ENCODE peak calls at places on chromosomes 12 and 14, in seven cellular contexts. W is IMR-90, A is H9, D is mesendoderm, N is trophoblast cell, G is H1, M is mesenchymal stem cell. Q is an unnamed sample.

GRCh38 chr12:48980389-48980952 is 2.3 kb downstream of the WNT1 start:
- DNase-seq in W (no peak), A (peak), D (peak), N (peak), G (no peak), M (no peak), Q (no peak)

GRCh38 chr14:85532981-85533820 is 3.3 kb downstream of the FLRT2 start:
- DNase-seq in W (peak), A (peak), D (peak), N (no peak), G (no peak), M (peak), Q (peak)

GRCh38 chr14:59085207-59085739 is 103.2 kb upstream of the DAAM1 start:
- DNase-seq in W (no peak), A (no peak), D (peak), N (no peak), G (no peak), M (no peak), Q (no peak)

GRCh38 chr12:105617141-105617540 is 286.6 kb downstream of the C12orf75 start:
- DNase-seq in W (no peak), A (no peak), D (no peak), N (no peak), G (no peak), M (peak), Q (no peak)

GRCh38 chr12:102573237-102573636 is 92.9 kb upstream of the IGF1 start:
- DNase-seq in W (no peak), A (no peak), D (no peak), N (no peak), G (no peak), M (peak), Q (no peak)

GRCh38 chr14:90804776-90805391 is 11.3 kb downstream of the TTC7B start:
- DNase-seq in W (no peak), A (no peak), D (no peak), N (no peak), G (no peak), M (no peak), Q (no peak)

GRCh38 chr14:74604896-74605295 is 7.1 kb downstream of the LTBP2 start:
- DNase-seq in W (peak), A (no peak), D (no peak), N (no peak), G (no peak), M (no peak), Q (no peak)

GRCh38 chr12:51186465-51186864 is 13.5 kb upstream of the TFCP2 start:
- DNase-seq in W (no peak), A (no peak), D (no peak), N (no peak), G (no peak), M (no peak), Q (no peak)

GRCh38 chr12:916240-916639 is 33.3 kb downstream of the RAD52 start:
- DNase-seq in W (no peak), A (peak), D (no peak), N (no peak), G (no peak), M (no peak), Q (no peak)

GRCh38 chr14:39268393-39268792 is 34.7 kb downstream of the MIA2 start:
- DNase-seq in W (peak), A (no peak), D (peak), N (no peak), G (no peak), M (peak), Q (no peak)

GRCh38 chr14:60964901-60965300 is 16.0 kb downstream of the TRMT5 start:
- DNase-seq in W (peak), A (no peak), D (no peak), N (no peak), G (no peak), M (peak), Q (no peak)

GRCh38 chr12:48198619-48198973 is 4.5 kb downstream of the OR10AD1 start:
- DNase-seq in W (no peak), A (peak), D (peak), N (peak), G (no peak), M (no peak), Q (no peak)

GRCh38 chr14:74438351-74438915 is 12.4 kb upstream of the SYNDIG1L start:
- DNase-seq in W (no peak), A (no peak), D (peak), N (peak), G (no peak), M (no peak), Q (no peak)

GRCh38 chr14:90281261-90281660 is 24.9 kb downstream of the PSMC1 start:
- DNase-seq in W (peak), A (no peak), D (no peak), N (peak), G (no peak), M (peak), Q (no peak)

GRCh38 chr14:64721391-64721791 is 17.2 kb downstream of the PLEKHG3 start:
- DNase-seq in W (peak), A (no peak), D (no peak), N (no peak), G (no peak), M (peak), Q (no peak)

GRCh38 chr12:114700392-114701103 is 16.6 kb upstream of the TBX3 start:
- DNase-seq in W (no peak), A (peak), D (peak), N (no peak), G (no peak), M (no peak), Q (no peak)

GRCh38 chr14:68203871-68204270 is 384.3 kb downstream of the RAD51B start:
- DNase-seq in W (no peak), A (no peak), D (no peak), N (no peak), G (no peak), M (no peak), Q (no peak)

GRCh38 chr12:13436182-13436581 is 239.7 kb downstream of the EMP1 start:
- DNase-seq in W (no peak), A (no peak), D (no peak), N (no peak), G (no peak), M (no peak), Q (no peak)

GRCh38 chr12:26017484-26018211 is 59.2 kb downstream of the RASSF8 start:
- DNase-seq in W (peak), A (peak), D (peak), N (peak), G (no peak), M (peak), Q (peak)

GRCh38 chr12:89067436-89067835 is 284.9 kb downstream of the DUSP6 start:
- DNase-seq in W (peak), A (no peak), D (no peak), N (peak), G (no peak), M (peak), Q (no peak)

GRCh38 chr12:6169107-6169440 is 31.1 kb upstream of the CD9 start:
- DNase-seq in W (no peak), A (no peak), D (no peak), N (no peak), G (no peak), M (no peak), Q (no peak)

GRCh38 chr12:123143753-123144461 is 7.0 kb downstream of the PITPNM2 start:
- DNase-seq in W (no peak), A (no peak), D (no peak), N (no peak), G (no peak), M (no peak), Q (no peak)

GRCh38 chr12:96266238-96266637 is 72.1 kb downstream of the ELK3 start:
- DNase-seq in W (no peak), A (no peak), D (no peak), N (no peak), G (no peak), M (no peak), Q (no peak)

GRCh38 chr14:52551696-52552062 is 626 bp downstream of the TXNDC16 start:
- DNase-seq in W (peak), A (no peak), D (no peak), N (peak), G (no peak), M (peak), Q (peak)

GRCh38 chr12:50390284-50390683 is 6.1 kb downstream of the FAM186A start:
- DNase-seq in W (peak), A (no peak), D (peak), N (peak), G (no peak), M (peak), Q (no peak)

GRCh38 chr12:109761631-109761950 is 48.0 kb downstream of the FAM222A start:
- DNase-seq in W (no peak), A (peak), D (no peak), N (no peak), G (no peak), M (no peak), Q (no peak)

GRCh38 chr12:28172434-28173030 is 17.7 kb upstream of the CCDC91 start:
- DNase-seq in W (peak), A (peak), D (peak), N (peak), G (no peak), M (peak), Q (peak)

GRCh38 chr12:122452701-122453285 is 30.3 kb upstream of the CLIP1 start:
- DNase-seq in W (no peak), A (no peak), D (no peak), N (no peak), G (no peak), M (no peak), Q (no peak)

GRCh38 chr14:91415794-91416743 is 1.6 kb downstream of the CCDC88C start:
- DNase-seq in W (no peak), A (no peak), D (no peak), N (no peak), G (no peak), M (no peak), Q (no peak)

GRCh38 chr14:75138492-75138891 is 11.6 kb upstream of the NEK9 start:
- DNase-seq in W (no peak), A (no peak), D (no peak), N (no peak), G (no peak), M (no peak), Q (no peak)

GRCh38 chr12:76108356-76108755 is 23.9 kb upstream of the NAP1L1 start:
- DNase-seq in W (no peak), A (no peak), D (no peak), N (peak), G (no peak), M (no peak), Q (no peak)

GRCh38 chr12:19616781-19617180 is 177.5 kb downstream of the AEBP2 start:
- DNase-seq in W (no peak), A (no peak), D (no peak), N (no peak), G (no peak), M (no peak), Q (no peak)
- H3K23ac ChIP-seq in W (no peak), A (no peak), D (no peak), N (no peak), G (no peak), M (no peak), Q (no peak)

DNA sequence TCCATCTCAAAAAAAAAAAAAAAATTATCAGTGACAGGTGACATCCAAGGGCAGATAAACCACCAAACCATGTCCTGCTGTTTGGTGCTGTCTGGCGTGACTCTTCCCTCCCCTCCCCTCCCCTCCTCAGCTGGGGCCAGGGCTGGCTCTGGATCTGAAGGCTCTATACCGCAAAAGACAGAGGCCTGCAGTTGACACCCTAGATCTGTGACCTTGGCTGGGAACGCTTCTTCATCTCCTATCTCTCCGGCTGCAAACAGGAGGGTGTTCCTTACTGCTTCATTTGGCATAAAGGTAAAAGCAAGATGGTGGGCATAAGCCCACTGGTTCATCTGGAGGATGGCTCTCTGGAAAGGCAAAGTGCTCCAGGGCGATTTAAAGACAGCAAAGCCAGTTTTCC is 126.8 kb upstream of the PRMT8 start:
- DNase-seq in W (no peak), A (peak), D (no peak), N (no peak), G (no peak), M (no peak), Q (no peak)
- H3K23ac ChIP-seq in W (no peak), A (no peak), D (no peak), N (no peak), G (no peak), M (no peak), Q (no peak)

GRCh38 chr14:56666294-56666693 is 86.7 kb downstream of the TMEM260 start:
- DNase-seq in W (no peak), A (no peak), D (peak), N (peak), G (no peak), M (no peak), Q (no peak)
- H3K23ac ChIP-seq in W (peak), A (no peak), D (peak), N (no peak), G (no peak), M (no peak), Q (no peak)

GRCh38 chr12:111240374-111240773 is 128.5 kb downstream of the PHETA1 start:
- DNase-seq in W (no peak), A (no peak), D (no peak), N (no peak), G (no peak), M (no peak), Q (no peak)
- H3K23ac ChIP-seq in W (no peak), A (no peak), D (no peak), N (no peak), G (no peak), M (no peak), Q (no peak)

GRCh38 chr12:93244514-93245077 is 133.1 kb upstream of the NUDT4 start:
- DNase-seq in W (no peak), A (no peak), D (no peak), N (no peak), G (no peak), M (no peak), Q (no peak)
- H3K23ac ChIP-seq in W (no peak), A (no peak), D (no peak), N (no peak), G (no peak), M (no peak), Q (no peak)

GRCh38 chr12:124870515-124870914 is 6.9 kb upstream of the SCARB1 start:
- DNase-seq in W (no peak), A (no peak), D (no peak), N (no peak), G (no peak), M (no peak), Q (no peak)
- H3K23ac ChIP-seq in W (no peak), A (no peak), D (no peak), N (no peak), G (no peak), M (no peak), Q (no peak)

GRCh38 chr12:119796292-119796691 is 80.8 kb downstream of the CIT start:
- DNase-seq in W (no peak), A (no peak), D (no peak), N (no peak), G (no peak), M (no peak), Q (no peak)
- H3K23ac ChIP-seq in W (no peak), A (no peak), D (no peak), N (no peak), G (no peak), M (no peak), Q (no peak)

DNA sequence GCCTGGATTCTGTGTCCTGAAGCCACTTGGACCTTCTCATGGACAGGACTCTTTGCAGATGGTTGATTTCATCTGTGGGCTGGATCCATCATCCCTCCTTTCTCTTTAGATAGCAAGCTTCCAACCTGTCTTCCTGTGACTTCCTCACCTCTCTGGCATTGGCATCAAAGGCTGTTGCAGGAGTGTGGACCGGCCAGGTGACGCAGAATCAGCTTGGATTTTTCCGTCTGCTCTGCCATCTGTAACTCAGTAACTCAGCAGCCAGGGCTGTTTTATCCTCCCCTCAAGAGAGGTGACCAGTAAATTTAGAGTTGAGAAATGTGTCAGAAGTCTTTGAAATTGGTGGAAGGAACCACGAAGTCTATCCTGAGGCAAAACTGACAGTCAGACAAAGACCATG is 701.7 kb upstream of the TMEM132C start:
- DNase-seq in W (no peak), A (no peak), D (no peak), N (no peak), G (no peak), M (no peak), Q (no peak)
- H3K23ac ChIP-seq in W (no peak), A (no peak), D (no peak), N (no peak), G (no peak), M (no peak), Q (no peak)

Q was measured in neuronal stem cell.